ENCODE peak calls at places on chromosomes 12 and 14, in six cellular contexts. L, Z, P, H, K and Y are unnamed samples.

GRCh38 chr12:50234347-50234746 is 49.0 kb downstream of the LIMA1 start:
- DNase-seq in Z (no peak), K (no peak), H (no peak), L (peak; percentile 72), P (no peak), Y (no peak)

GRCh38 chr12:3101309-3102022 is 24.3 kb downstream of the TSPAN9 start:
- DNase-seq in Z (no peak), L (no peak), K (peak; percentile 69), H (no peak), P (no peak), Y (no peak)

GRCh38 chr12:45725631-45726593 is 3.6 kb upstream of the ARID2 start:
- DNase-seq in P (no peak), H (no peak), Z (peak; percentile 68), L (peak; percentile 54), K (no peak), Y (no peak)

GRCh38 chr12:27284751-27285150 is 40.7 kb downstream of the STK38L start:
- DNase-seq in P (no peak), K (no peak), H (no peak), Z (peak; percentile 91), L (no peak), Y (no peak)

GRCh38 chr12:58596381-58596780 is 323.9 kb downstream of the LRIG3 start:
- DNase-seq in K (no peak), H (no peak), P (no peak), Z (no peak), L (no peak), Y (no peak)

GRCh38 chr12:22658214-22658613 is 33.2 kb downstream of the ETNK1 start:
- DNase-seq in P (no peak), L (no peak), H (no peak), Z (peak; percentile 52), K (peak; percentile 68), Y (no peak)

GRCh38 chr12:110353211-110353965 is 50.1 kb downstream of the ANAPC7 start:
- DNase-seq in H (no peak), P (no peak), L (no peak), Z (no peak), K (no peak), Y (no peak)

GRCh38 chr12:96908170-96908675 is 1.2 kb downstream of the NEDD1 start:
- DNase-seq in P (no peak), K (no peak), H (no peak), Z (no peak), L (no peak), Y (no peak)

GRCh38 chr12:15754233-15754632 is 35.0 kb downstream of the EPS8 start:
- DNase-seq in H (no peak), L (no peak), P (no peak), K (no peak), Z (peak; percentile 26), Y (no peak)

GRCh38 chr12:26573212-26573909 is 259.6 kb downstream of the ITPR2 start:
- DNase-seq in P (no peak), Z (no peak), H (no peak), L (peak; percentile 57), K (no peak), Y (no peak)

GRCh38 chr12:48105321-48105866 is 485 bp downstream of the SENP1 start:
- DNase-seq in P (no peak), Z (no peak), H (no peak), L (no peak), K (no peak), Y (no peak)

GRCh38 chr12:48104531-48104930 is 1.3 kb downstream of the SENP1 start:
- DNase-seq in H (no peak), P (no peak), K (no peak), L (no peak), Z (no peak), Y (no peak)

GRCh38 chr12:48105867-48106563 is at the start of gene SENP1:
- DNase-seq in H (peak; percentile 82), P (peak; percentile 96), K (no peak), Z (peak; percentile 89), L (peak; percentile 98), Y (peak; percentile 72)

GRCh38 chr12:48107252-48107613 is 1.4 kb upstream of the SENP1 start:
- DNase-seq in L (no peak), H (no peak), P (no peak), K (no peak), Z (no peak), Y (no peak)

GRCh38 chr12:48106574-48107251 is 834 bp upstream of the SENP1 start:
- DNase-seq in P (no peak), K (no peak), Z (no peak), L (no peak), H (no peak), Y (no peak)
- H3K9ac ChIP-seq in P (peak overlapping the region; percentile 85), K (peak overlapping the region; percentile 98), Z (peak overlapping the region; percentile 99), L (peak overlapping the region; percentile 83), H (peak overlapping the region; percentile 97), Y (peak overlapping the region; percentile 93)

DNA sequence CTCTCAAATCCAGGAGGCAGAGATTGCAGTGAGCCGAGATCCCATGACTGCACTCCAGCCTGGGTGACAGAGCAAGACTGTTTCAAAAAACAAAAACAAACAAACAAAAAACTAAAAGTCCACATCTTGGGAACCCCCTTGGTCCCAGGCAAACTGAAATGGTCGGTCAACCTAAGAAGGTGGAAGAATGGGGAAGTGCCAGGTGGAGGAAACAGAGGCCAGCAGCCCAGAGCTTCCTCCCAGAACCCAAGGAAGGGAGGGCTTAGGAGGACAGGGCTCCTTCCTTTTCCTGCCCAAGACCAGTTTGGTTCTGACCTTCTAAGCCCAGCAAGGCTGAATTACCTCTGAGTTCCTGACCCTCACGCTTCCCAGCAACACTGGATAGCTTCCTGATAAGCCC is 121.0 kb upstream of the FUT8 start:
- DNase-seq in P (no peak), H (no peak), Z (no peak), K (no peak), L (no peak), Y (no peak)
- H3K9ac ChIP-seq in P (no peak overlapping the region), H (no peak overlapping the region), Z (no peak overlapping the region), K (no peak overlapping the region), L (no peak overlapping the region), Y (no peak overlapping the region)

DNA sequence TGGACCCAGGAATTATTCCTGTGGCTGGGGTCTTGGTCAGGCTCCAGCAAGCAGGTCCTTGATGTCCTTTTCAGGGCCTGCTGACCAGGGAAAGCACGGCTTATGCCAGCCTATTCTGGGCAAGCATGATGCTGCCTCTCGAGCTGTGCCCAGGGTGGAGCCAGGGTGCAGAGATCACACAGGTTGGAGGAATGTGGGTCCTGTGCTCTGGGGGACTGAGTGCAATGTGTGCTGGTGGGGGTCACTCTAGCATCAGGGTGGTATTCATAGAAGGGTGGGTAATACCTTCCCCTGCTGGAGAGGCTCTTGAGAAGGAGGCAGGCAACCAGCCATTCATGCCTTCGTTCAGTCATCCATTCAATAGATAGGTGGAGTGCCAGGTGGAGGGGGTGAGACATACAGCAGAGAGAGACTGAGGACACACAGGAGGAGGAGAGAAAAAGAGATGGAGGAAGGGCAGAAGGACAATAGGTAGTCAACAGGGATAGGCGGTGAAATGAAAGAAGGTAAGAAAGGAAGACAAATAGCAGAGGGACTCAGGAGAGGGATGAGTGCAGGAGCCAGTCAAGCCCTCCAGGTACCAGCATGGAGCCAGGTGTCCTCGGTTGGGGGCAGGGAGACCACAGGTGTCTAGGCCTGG is 5.1 kb upstream of the ZNF385A start:
- DNase-seq in H (no peak), K (no peak), P (peak; percentile 41), Z (no peak), L (no peak), Y (no peak)
- H3K9ac ChIP-seq in H (peak overlapping the region; percentile 65), K (peak overlapping the region; percentile 85), P (no peak overlapping the region), Z (no peak overlapping the region), L (no peak overlapping the region), Y (no peak overlapping the region)

GRCh38 chr14:73007835-73008234 is 19.1 kb downstream of the ZFYVE1 start:
- DNase-seq in H (no peak), Z (peak; percentile 46), P (no peak), K (no peak), L (no peak), Y (no peak)

GRCh38 chr14:73003688-73004087 is 23.2 kb downstream of the ZFYVE1 start:
- DNase-seq in H (no peak), K (no peak), L (no peak), P (no peak), Z (no peak), Y (no peak)

GRCh38 chr14:73014105-73014504 is 12.8 kb downstream of the ZFYVE1 start:
- DNase-seq in P (no peak), L (no peak), Z (peak; percentile 74), K (no peak), H (no peak), Y (no peak)

GRCh38 chr14:73008501-73008900 is 18.4 kb downstream of the ZFYVE1 start:
- DNase-seq in P (no peak), K (no peak), L (no peak), Z (peak; percentile 76), H (no peak), Y (no peak)
- H3K9ac ChIP-seq in P (no peak overlapping the region), K (no peak overlapping the region), L (no peak overlapping the region), Z (peak overlapping the region; percentile 43), H (no peak overlapping the region), Y (no peak overlapping the region)

GRCh38 chr14:71400821-71401447 is 493.7 kb downstream of the PCNX1 start:
- DNase-seq in K (no peak), L (no peak), H (no peak), P (no peak), Z (peak; percentile 18), Y (no peak)
- H3K9ac ChIP-seq in K (no peak overlapping the region), L (no peak overlapping the region), H (no peak overlapping the region), P (no peak overlapping the region), Z (peak overlapping the region; percentile 77), Y (peak overlapping the region; percentile 53)

GRCh38 chr12:113247123-113248045 is 26.1 kb downstream of the TPCN1 start:
- DNase-seq in P (no peak), L (peak; percentile 69), Z (peak; percentile 71), K (no peak), H (no peak), Y (no peak)
- H3K9ac ChIP-seq in P (peak overlapping the region; percentile 66), L (no peak overlapping the region), Z (no peak overlapping the region), K (peak overlapping the region; percentile 78), H (peak overlapping the region; percentile 28), Y (no peak overlapping the region)

GRCh38 chr14:64963611-64964010 is 8.5 kb downstream of the RAB15 start:
- DNase-seq in Z (no peak), P (no peak), H (no peak), K (no peak), L (no peak), Y (no peak)

GRCh38 chr14:64958743-64959142 is 13.4 kb downstream of the RAB15 start:
- DNase-seq in P (peak; percentile 79), K (no peak), Z (no peak), L (no peak), H (no peak), Y (no peak)

GRCh38 chr14:64956697-64957412 is 14.3 kb upstream of the GPX2 start:
- DNase-seq in K (no peak), L (no peak), Z (no peak), H (no peak), P (peak; percentile 39), Y (no peak)

GRCh38 chr14:64958201-64958600 is 13.9 kb downstream of the RAB15 start:
- DNase-seq in H (no peak), Z (no peak), P (no peak), K (no peak), L (no peak), Y (no peak)

DNA sequence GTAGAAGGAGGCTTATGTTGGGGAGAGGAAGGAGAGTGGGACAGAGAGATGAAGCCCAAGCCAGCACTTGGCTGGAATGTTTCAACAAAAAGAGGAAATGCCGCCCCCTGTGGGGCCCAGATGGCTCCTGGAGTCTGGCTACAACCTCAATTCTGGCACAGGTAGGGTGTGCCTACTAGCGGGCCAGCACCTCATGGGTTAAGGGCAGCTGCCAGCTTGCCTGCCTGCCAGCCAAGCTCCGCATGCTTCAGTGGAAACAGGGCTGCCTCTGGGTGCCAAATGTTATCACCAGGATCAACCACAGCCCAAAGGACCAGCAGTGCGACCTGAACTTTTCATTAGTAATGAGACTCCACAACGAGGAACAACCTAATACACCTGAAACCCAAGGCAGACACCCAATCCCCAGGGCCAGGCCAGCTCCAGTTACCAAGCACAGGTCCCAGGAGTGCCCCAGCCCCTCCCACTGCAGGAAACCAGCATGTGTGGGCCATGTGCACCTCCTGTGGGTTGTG is 11.3 kb downstream of the RAB15 start:
- DNase-seq in K (no peak), P (no peak), H (no peak), Z (no peak), L (peak; percentile 88), Y (no peak)
- H3K9ac ChIP-seq in K (no peak overlapping the region), P (no peak overlapping the region), H (no peak overlapping the region), Z (no peak overlapping the region), L (no peak overlapping the region), Y (no peak overlapping the region)